ENCODE peak calls at places on chromosomes 12 and 14, in seven cellular contexts. W is mucosa of descending colon, A is epithelial cell of esophagus, J is lower leg skin, Z is Peyer's patch, P is tibial artery, I is neural progenitor cell. S is an unnamed sample.

GRCh38 chr12:49232940-49233841 is 31.7 kb upstream of the TUBA1C start:
- DNase-seq in I (peak; percentile 92), J (peak; percentile 21), W (peak; percentile 57), Z (no peak), P (peak; percentile 40), A (no peak), S (no peak)

GRCh38 chr14:104435147-104436046 is 144.2 kb upstream of the C14orf180 start:
- DNase-seq in P (no peak), J (no peak), Z (no peak), A (no peak), I (no peak), W (no peak), S (peak; percentile 38)

GRCh38 chr12:11753826-11754225 is 104.4 kb downstream of the ETV6 start:
- DNase-seq in J (no peak), Z (no peak), W (no peak), P (no peak), A (no peak), I (no peak), S (no peak)

GRCh38 chr12:3604750-3605638 is 114.0 kb downstream of the PRMT8 start:
- DNase-seq in W (no peak), I (peak; percentile 39), P (no peak), A (peak; percentile 70), J (no peak), Z (no peak), S (no peak)

GRCh38 chr14:61106627-61107147 is 125.6 kb downstream of the SLC38A6 start:
- DNase-seq in J (no peak), P (no peak), I (no peak), W (no peak), Z (no peak), A (no peak), S (no peak)

GRCh38 chr12:30764251-30764650 is 9.5 kb upstream of the CAPRIN2 start:
- DNase-seq in I (no peak), A (peak; percentile 16), Z (no peak), P (no peak), W (no peak), J (no peak), S (no peak)

GRCh38 chr12:583251-583869 is 79.9 kb downstream of the NINJ2 start:
- DNase-seq in W (no peak), J (no peak), I (peak; percentile 40), Z (no peak), P (no peak), A (no peak), S (no peak)

GRCh38 chr12:20024194-20024593 is 344.1 kb upstream of the PDE3A start:
- DNase-seq in Z (no peak), I (no peak), J (peak; percentile 16), P (no peak), W (no peak), A (no peak), S (no peak)

GRCh38 chr14:96920023-96920422 is 122.8 kb downstream of the VRK1 start:
- DNase-seq in J (no peak), P (no peak), W (no peak), I (no peak), A (no peak), Z (no peak), S (no peak)

GRCh38 chr14:69226736-69227135 is 33.2 kb upstream of the GALNT16 start:
- DNase-seq in I (no peak), W (no peak), J (no peak), A (peak; percentile 7), P (no peak), Z (no peak), S (no peak)

GRCh38 chr14:60723218-60724079 is 702 bp downstream of the SIX4 start:
- DNase-seq in W (peak; percentile 50), I (peak; percentile 83), Z (no peak), J (no peak), A (peak; percentile 73), P (peak; percentile 45), S (peak; percentile 47)

GRCh38 chr14:96130391-96130790 is 74.2 kb upstream of the BDKRB2 start:
- DNase-seq in I (no peak), J (no peak), A (no peak), W (no peak), P (no peak), Z (no peak), S (no peak)

GRCh38 chr12:65609359-65609771 is 214.9 kb upstream of the HMGA2 start:
- DNase-seq in P (no peak), J (no peak), Z (no peak), A (peak; percentile 82), W (no peak), I (no peak), S (no peak)

GRCh38 chr12:7729683-7730195 is 17.4 kb downstream of the CLEC4C start:
- DNase-seq in W (no peak), Z (no peak), A (no peak), P (no peak), I (no peak), J (no peak), S (no peak)

GRCh38 chr12:105294164-105294563 is 36.3 kb upstream of the C12orf75 start:
- DNase-seq in P (no peak), W (no peak), A (no peak), J (no peak), Z (no peak), I (no peak), S (no peak)

GRCh38 chr12:49624919-49625577 is 1.7 kb downstream of the PRPF40B start:
- DNase-seq in I (no peak), P (no peak), J (no peak), A (peak; percentile 91), W (no peak), Z (no peak), S (no peak)

GRCh38 chr12:116278259-116278595 is 734 bp upstream of the MED13L start:
- DNase-seq in I (no peak), P (no peak), A (no peak), J (no peak), W (no peak), Z (no peak), S (no peak)

GRCh38 chr14:68811161-68811560 is 18.3 kb upstream of the ZFP36L1 start:
- DNase-seq in W (no peak), A (no peak), P (no peak), Z (no peak), J (no peak), I (no peak), S (no peak)

GRCh38 chr12:3168775-3169221 is 91.6 kb downstream of the TSPAN9 start:
- DNase-seq in Z (no peak), W (no peak), I (no peak), A (peak; percentile 99), P (no peak), J (peak; percentile 30), S (no peak)

GRCh38 chr12:125346361-125346760 is 281.1 kb downstream of the AACS start:
- DNase-seq in P (no peak), J (no peak), A (no peak), I (no peak), Z (no peak), W (no peak), S (no peak)

GRCh38 chr12:18368594-18368993 is 107.3 kb downstream of the PIK3C2G start:
- DNase-seq in P (no peak), Z (no peak), I (no peak), W (no peak), A (no peak), J (no peak), S (no peak)

GRCh38 chr12:52667931-52668330 is 12.3 kb downstream of the KRT1 start:
- DNase-seq in P (no peak), Z (no peak), J (no peak), W (no peak), I (no peak), A (no peak), S (no peak)

GRCh38 chr12:52669426-52669825 is 10.8 kb downstream of the KRT1 start:
- DNase-seq in I (no peak), W (no peak), P (no peak), Z (no peak), A (no peak), J (no peak), S (no peak)

GRCh38 chr12:52670506-52670905 is 9.7 kb downstream of the KRT1 start:
- DNase-seq in Z (no peak), P (no peak), W (no peak), A (no peak), I (no peak), J (no peak), S (no peak)

GRCh38 chr12:52670961-52671360 is 9.2 kb downstream of the KRT1 start:
- DNase-seq in A (peak; percentile 88), P (no peak), Z (no peak), W (no peak), I (no peak), J (no peak), S (no peak)

GRCh38 chr12:52667509-52667908 is 12.7 kb downstream of the KRT1 start:
- DNase-seq in Z (no peak), I (peak; percentile 40), J (no peak), P (no peak), W (no peak), A (no peak), S (no peak)
- TF ChIP-seq CTCF in Z (no peak), I (peak; percentile 50), J (no peak), P (no peak), W (no peak), A (peak; percentile 23), S (no peak)

GRCh38 chr14:76268700-76269099 is 107.2 kb upstream of the ESRRB start:
- DNase-seq in W (no peak), J (no peak), I (no peak), A (no peak), Z (no peak), P (no peak), S (no peak)

GRCh38 chr14:76268013-76268376 is 107.9 kb upstream of the ESRRB start:
- DNase-seq in Z (no peak), A (no peak), J (no peak), I (no peak), P (no peak), W (no peak), S (no peak)

GRCh38 chr14:76271371-76271770 is 104.6 kb upstream of the ESRRB start:
- DNase-seq in A (no peak), I (no peak), P (no peak), J (no peak), Z (no peak), W (no peak), S (no peak)

GRCh38 chr14:76264384-76264783 is 111.6 kb upstream of the ESRRB start:
- DNase-seq in A (no peak), J (no peak), Z (no peak), W (no peak), P (no peak), I (no peak), S (no peak)

GRCh38 chr14:76267322-76268012 is 108.5 kb upstream of the ESRRB start:
- DNase-seq in W (peak; percentile 59), J (peak; percentile 21), Z (no peak), A (peak; percentile 10), I (peak; percentile 42), P (peak; percentile 37), S (no peak)
- TF ChIP-seq CTCF in W (no peak), J (no peak), Z (no peak), A (no peak), I (peak; percentile 19), P (no peak), S (no peak)

GRCh38 chr14:54565236-54566151 is 1.4 kb upstream of the SAMD4A start:
- DNase-seq in J (peak; percentile 92), Z (peak; percentile 85), W (peak; percentile 94), P (peak; percentile 97), A (peak; percentile 87), I (peak; percentile 88), S (peak; percentile 74)
- TF ChIP-seq CTCF in J (no peak), Z (peak; percentile 5), W (no peak), P (no peak), A (no peak), I (no peak), S (no peak)

DNA sequence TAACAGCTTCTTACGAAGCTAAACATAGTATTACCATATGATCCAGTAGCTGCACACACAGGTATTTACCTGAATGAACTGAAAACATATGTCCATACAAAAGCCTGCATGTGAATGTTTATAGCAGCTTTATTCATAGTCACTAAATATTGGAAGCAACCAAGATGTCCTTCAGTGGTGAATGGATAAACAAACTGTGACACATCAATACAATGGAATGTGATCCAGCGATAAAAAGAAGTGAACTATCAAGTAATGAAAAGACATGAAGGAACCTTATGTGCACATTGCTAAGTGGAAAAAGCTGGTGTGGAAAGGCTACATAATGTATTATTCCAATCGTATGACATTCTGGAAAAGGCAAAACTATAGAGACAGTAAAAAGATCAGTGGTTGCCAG is 38.1 kb upstream of the JDP2 start:
- DNase-seq in I (no peak), J (no peak), Z (no peak), P (no peak), A (peak; percentile 30), W (no peak), S (no peak)
- TF ChIP-seq CTCF in I (no peak), J (no peak), Z (no peak), P (no peak), A (no peak), W (no peak), S (no peak)

S was measured in CD14-positive monocyte.